ENCODE peak calls at places on chromosomes 5 and 9, in four cellular contexts. One of them, this sample, is unnamed.

GRCh38 chr9:35832814-35833213 is 3.8 kb downstream of the TMEM8B start:
- DNase-seq in fibroblast of mammary gland: no peak
- DNase-seq in foreskin fibroblast: no peak
- DNase-seq in prostate gland: peak
- DNase-seq in this sample: no peak

GRCh38 chr5:173853370-173854131 is 34.6 kb upstream of the CPEB4 start:
- DNase-seq in fibroblast of mammary gland: peak
- DNase-seq in foreskin fibroblast: peak
- DNase-seq in prostate gland: no peak
- DNase-seq in this sample: no peak

GRCh38 chr5:96017951-96018350 is 56.3 kb upstream of the ELL2 start:
- DNase-seq in fibroblast of mammary gland: peak
- DNase-seq in foreskin fibroblast: peak
- DNase-seq in prostate gland: no peak
- DNase-seq in this sample: no peak

GRCh38 chr9:133711428-133712220 is 26.5 kb downstream of the SARDH start:
- DNase-seq in fibroblast of mammary gland: peak
- DNase-seq in foreskin fibroblast: no peak
- DNase-seq in prostate gland: no peak
- DNase-seq in this sample: no peak

GRCh38 chr5:129763651-129764050 is 15.8 kb downstream of the MINAR2 start:
- DNase-seq in fibroblast of mammary gland: no peak
- DNase-seq in foreskin fibroblast: no peak
- DNase-seq in prostate gland: no peak
- DNase-seq in this sample: no peak

GRCh38 chr5:135467051-135467625 is 15.0 kb upstream of the TIFAB start:
- DNase-seq in fibroblast of mammary gland: no peak
- DNase-seq in foreskin fibroblast: no peak
- DNase-seq in prostate gland: no peak
- DNase-seq in this sample: no peak

GRCh38 chr5:172065431-172066065 is 59.1 kb upstream of the FBXW11 start:
- DNase-seq in fibroblast of mammary gland: peak
- DNase-seq in foreskin fibroblast: no peak
- DNase-seq in prostate gland: no peak
- DNase-seq in this sample: no peak

GRCh38 chr9:5626727-5627634 is 1.9 kb upstream of the RIC1 start:
- DNase-seq in fibroblast of mammary gland: peak
- DNase-seq in foreskin fibroblast: peak
- DNase-seq in prostate gland: peak
- DNase-seq in this sample: peak

GRCh38 chr9:89903076-89903475 is 298.3 kb downstream of the GADD45G start:
- DNase-seq in fibroblast of mammary gland: no peak
- DNase-seq in foreskin fibroblast: no peak
- DNase-seq in prostate gland: no peak
- DNase-seq in this sample: no peak

GRCh38 chr5:38803246-38803645 is 42.6 kb upstream of the OSMR start:
- DNase-seq in fibroblast of mammary gland: no peak
- DNase-seq in foreskin fibroblast: no peak
- DNase-seq in prostate gland: no peak
- DNase-seq in this sample: no peak

GRCh38 chr5:15560421-15560820 is 60.4 kb downstream of the FBXL7 start:
- DNase-seq in fibroblast of mammary gland: no peak
- DNase-seq in foreskin fibroblast: no peak
- DNase-seq in prostate gland: no peak
- DNase-seq in this sample: no peak

GRCh38 chr5:180603076-180603591 is 11.8 kb upstream of the SCGB3A1 start:
- DNase-seq in fibroblast of mammary gland: no peak
- DNase-seq in foreskin fibroblast: no peak
- DNase-seq in prostate gland: no peak
- DNase-seq in this sample: no peak

GRCh38 chr5:76175051-76175666 is 92.0 kb downstream of the SV2C start:
- DNase-seq in fibroblast of mammary gland: peak
- DNase-seq in foreskin fibroblast: peak
- DNase-seq in prostate gland: peak
- DNase-seq in this sample: peak

GRCh38 chr5:98258939-98259338 is 514.5 kb upstream of the RGMB start:
- DNase-seq in fibroblast of mammary gland: no peak
- DNase-seq in foreskin fibroblast: no peak
- DNase-seq in prostate gland: no peak
- DNase-seq in this sample: no peak

GRCh38 chr5:53381-54174 is 38.4 kb upstream of the PLEKHG4B start:
- DNase-seq in fibroblast of mammary gland: no peak
- DNase-seq in foreskin fibroblast: no peak
- DNase-seq in prostate gland: peak
- DNase-seq in this sample: peak

GRCh38 chr5:121024416-121025311 is 560.6 kb downstream of the PRR16 start:
- DNase-seq in fibroblast of mammary gland: no peak
- DNase-seq in foreskin fibroblast: no peak
- DNase-seq in prostate gland: no peak
- DNase-seq in this sample: no peak

GRCh38 chr5:68891718-68892117 is 202.1 kb upstream of the SLC30A5 start:
- DNase-seq in fibroblast of mammary gland: no peak
- DNase-seq in foreskin fibroblast: no peak
- DNase-seq in prostate gland: no peak
- DNase-seq in this sample: peak

GRCh38 chr5:83255268-83255667 is 177.9 kb downstream of the XRCC4 start:
- DNase-seq in fibroblast of mammary gland: peak
- DNase-seq in foreskin fibroblast: no peak
- DNase-seq in prostate gland: no peak
- DNase-seq in this sample: no peak

GRCh38 chr5:123485275-123485674 is 26.7 kb upstream of the CSNK1G3 start:
- DNase-seq in fibroblast of mammary gland: no peak
- DNase-seq in foreskin fibroblast: no peak
- DNase-seq in prostate gland: no peak
- DNase-seq in this sample: no peak
- TF ChIP-seq CTCF in fibroblast of mammary gland: no peak
- TF ChIP-seq CTCF in foreskin fibroblast: no peak
- TF ChIP-seq CTCF in prostate gland: no peak
- TF ChIP-seq CTCF in this sample: no peak

GRCh38 chr5:94613583-94613982 is 4.8 kb downstream of the KIAA0825 start:
- DNase-seq in fibroblast of mammary gland: peak
- DNase-seq in foreskin fibroblast: no peak
- DNase-seq in prostate gland: no peak
- DNase-seq in this sample: peak
- TF ChIP-seq CTCF in fibroblast of mammary gland: peak
- TF ChIP-seq CTCF in foreskin fibroblast: peak
- TF ChIP-seq CTCF in prostate gland: no peak
- TF ChIP-seq CTCF in this sample: peak

GRCh38 chr5:14261856-14262611 is 118.9 kb downstream of the TRIO start:
- DNase-seq in fibroblast of mammary gland: no peak
- DNase-seq in foreskin fibroblast: no peak
- DNase-seq in prostate gland: no peak
- DNase-seq in this sample: no peak
- TF ChIP-seq CTCF in fibroblast of mammary gland: no peak
- TF ChIP-seq CTCF in foreskin fibroblast: no peak
- TF ChIP-seq CTCF in prostate gland: no peak
- TF ChIP-seq CTCF in this sample: no peak

GRCh38 chr5:73170522-73170921 is 2.5 kb upstream of the TMEM174 start:
- DNase-seq in fibroblast of mammary gland: peak
- DNase-seq in foreskin fibroblast: peak
- DNase-seq in prostate gland: no peak
- DNase-seq in this sample: no peak
- TF ChIP-seq CTCF in fibroblast of mammary gland: peak
- TF ChIP-seq CTCF in foreskin fibroblast: peak
- TF ChIP-seq CTCF in prostate gland: no peak
- TF ChIP-seq CTCF in this sample: no peak

DNA sequence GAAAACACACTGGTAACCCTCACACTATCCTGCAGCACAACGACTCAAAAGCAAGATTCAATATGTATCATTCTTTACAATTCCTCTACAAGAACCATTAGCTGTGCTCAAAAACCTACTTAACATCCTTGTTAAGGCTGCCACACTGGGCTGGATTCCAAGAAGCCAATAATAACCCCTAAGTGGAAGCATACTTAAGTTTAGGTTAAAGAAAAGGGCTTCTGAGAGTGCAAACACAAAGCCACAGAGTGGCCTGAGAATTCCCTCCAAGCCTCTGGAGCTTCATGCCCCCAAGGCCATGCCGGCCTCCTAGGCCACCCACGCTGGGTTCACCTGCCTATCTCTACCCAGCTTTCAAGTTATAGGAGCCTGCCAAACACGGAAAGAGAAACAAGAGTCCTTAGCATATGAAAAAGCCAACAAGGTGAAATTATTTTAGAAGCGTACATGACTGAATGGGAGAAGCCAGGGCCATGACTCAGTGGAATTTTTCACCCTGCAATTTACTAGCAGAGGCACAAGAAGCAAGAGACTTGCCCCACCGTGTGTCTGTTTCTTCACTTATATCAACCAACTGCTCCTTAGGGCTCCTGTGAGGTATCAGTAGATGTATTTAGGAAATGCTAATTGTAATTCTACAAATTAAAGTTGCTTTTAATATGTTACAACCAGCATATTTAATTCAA is 293.0 kb downstream of the SPOCK1 start:
- DNase-seq in fibroblast of mammary gland: peak
- DNase-seq in foreskin fibroblast: no peak
- DNase-seq in prostate gland: no peak
- DNase-seq in this sample: no peak
- TF ChIP-seq CTCF in fibroblast of mammary gland: no peak
- TF ChIP-seq CTCF in foreskin fibroblast: no peak
- TF ChIP-seq CTCF in prostate gland: no peak
- TF ChIP-seq CTCF in this sample: no peak

DNA sequence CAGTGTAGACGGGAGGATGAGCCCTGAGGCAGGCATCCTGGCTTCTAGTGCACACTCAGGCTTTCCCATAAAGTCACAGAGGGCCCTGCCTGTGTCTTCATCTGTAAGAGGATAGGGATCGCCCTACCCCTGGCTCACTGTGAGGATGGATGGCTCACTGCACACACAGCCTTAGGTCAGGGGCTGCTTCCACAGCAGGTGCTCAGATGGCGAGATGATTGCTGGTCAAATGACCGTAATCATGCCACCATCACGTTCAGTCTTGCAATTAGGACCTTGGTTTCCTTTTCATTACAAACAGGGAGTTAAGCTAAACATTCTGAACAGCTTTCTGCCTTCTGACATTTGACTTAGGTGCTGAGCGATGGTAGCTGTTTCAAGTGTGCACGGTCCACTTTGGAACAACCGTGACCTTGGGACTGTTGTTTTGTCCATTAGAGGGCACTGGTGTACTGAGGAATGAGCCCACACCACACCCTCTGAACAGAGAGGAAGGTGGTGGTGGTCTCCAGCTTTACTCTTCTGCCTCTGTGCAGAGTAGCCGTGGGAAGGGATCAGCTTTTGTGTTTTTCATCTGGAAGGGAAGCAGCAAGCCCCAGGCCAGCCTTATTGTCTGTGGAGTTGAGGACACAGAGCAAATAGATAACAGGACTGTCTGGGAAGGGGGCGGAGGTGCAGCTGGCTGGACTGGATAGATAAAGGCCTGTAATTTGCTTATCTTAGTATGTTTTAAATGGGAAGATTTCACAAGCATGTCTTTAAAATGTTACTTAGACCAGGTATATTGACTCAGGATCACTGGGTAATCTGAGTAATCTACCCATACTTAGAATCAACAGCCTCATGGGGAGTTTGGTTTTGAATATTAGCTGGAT is 183.1 kb downstream of the TRIO start:
- DNase-seq in fibroblast of mammary gland: no peak
- DNase-seq in foreskin fibroblast: no peak
- DNase-seq in prostate gland: no peak
- DNase-seq in this sample: no peak
- TF ChIP-seq CTCF in fibroblast of mammary gland: peak
- TF ChIP-seq CTCF in foreskin fibroblast: peak
- TF ChIP-seq CTCF in prostate gland: no peak
- TF ChIP-seq CTCF in this sample: no peak

GRCh38 chr9:111854799-111855198 is 41.8 kb upstream of the UGCG start:
- DNase-seq in fibroblast of mammary gland: peak
- DNase-seq in foreskin fibroblast: peak
- DNase-seq in prostate gland: no peak
- DNase-seq in this sample: no peak

GRCh38 chr9:111853450-111853827 is 43.2 kb upstream of the UGCG start:
- DNase-seq in fibroblast of mammary gland: no peak
- DNase-seq in foreskin fibroblast: no peak
- DNase-seq in prostate gland: no peak
- DNase-seq in this sample: no peak

GRCh38 chr9:111852291-111852690 is 44.3 kb upstream of the UGCG start:
- DNase-seq in fibroblast of mammary gland: peak
- DNase-seq in foreskin fibroblast: no peak
- DNase-seq in prostate gland: no peak
- DNase-seq in this sample: no peak

DNA sequence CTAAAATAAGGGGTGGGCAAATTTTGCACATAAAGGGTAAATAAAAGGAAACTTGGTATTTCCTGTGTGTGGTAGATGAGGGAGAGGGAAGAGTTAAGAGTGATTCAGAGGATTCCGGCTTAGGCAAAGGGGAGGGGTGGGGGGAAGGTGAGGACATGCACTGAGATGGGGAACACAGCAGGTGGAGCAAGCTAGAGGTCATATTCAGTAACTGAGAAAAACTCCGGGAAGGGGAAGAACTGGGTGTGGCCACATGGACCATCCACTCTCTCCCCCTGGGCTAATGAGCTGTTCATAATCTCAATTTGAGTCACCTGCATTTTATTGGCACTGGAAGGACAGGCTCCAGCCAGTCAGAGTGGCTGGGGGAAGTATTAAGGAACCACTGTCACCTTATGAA is 45.1 kb upstream of the UGCG start:
- DNase-seq in fibroblast of mammary gland: peak
- DNase-seq in foreskin fibroblast: no peak
- DNase-seq in prostate gland: no peak
- DNase-seq in this sample: no peak
- TF ChIP-seq CTCF in fibroblast of mammary gland: no peak
- TF ChIP-seq CTCF in foreskin fibroblast: no peak
- TF ChIP-seq CTCF in prostate gland: no peak
- TF ChIP-seq CTCF in this sample: no peak

GRCh38 chr5:10630126-10630525 is 66.3 kb downstream of the ANKRD33B start:
- DNase-seq in fibroblast of mammary gland: no peak
- DNase-seq in foreskin fibroblast: no peak
- DNase-seq in prostate gland: no peak
- DNase-seq in this sample: no peak
- TF ChIP-seq CTCF in fibroblast of mammary gland: no peak
- TF ChIP-seq CTCF in foreskin fibroblast: no peak
- TF ChIP-seq CTCF in prostate gland: no peak
- TF ChIP-seq CTCF in this sample: no peak